ENCODE peak calls at places on chromosomes 6 and 20, in four cellular contexts. X is astrocyte of the spinal cord, S is progenitor cell of endocrine pancreas, F is WTC11. W is an unnamed sample.

GRCh38 chr20:38670786-38671185 is 53.5 kb upstream of the SLC32A1 start:
- DNase-seq in X (no peak), F (no peak), S (no peak), W (no peak)

GRCh38 chr20:35088231-35088794 is 4.3 kb downstream of the TRPC4AP start:
- DNase-seq in F (no peak), X (no peak), S (no peak), W (no peak)

GRCh38 chr20:31842471-31843157 is 2.8 kb downstream of the FOXS1 start:
- DNase-seq in X (peak; percentile 81), F (no peak), S (no peak), W (peak; percentile 45)

GRCh38 chr6:37565267-37566208 is 65.8 kb upstream of the CCDC167 start:
- DNase-seq in X (no peak), S (peak; percentile 45), F (peak; percentile 79), W (no peak)

GRCh38 chr20:58075980-58076749 is 152.3 kb downstream of the ANKRD60 start:
- DNase-seq in X (peak; percentile 27), S (no peak), F (no peak), W (no peak)

GRCh38 chr6:158018370-158018771 is 36.7 kb downstream of the SYNJ2 start:
- DNase-seq in X (no peak), S (no peak), F (no peak), W (no peak)

GRCh38 chr6:107600936-107601335 is 111.0 kb downstream of the SOBP start:
- DNase-seq in F (peak; percentile 58), S (no peak), X (peak; percentile 62), W (peak; percentile 80)

GRCh38 chr6:110522427-110522826 is 46.0 kb upstream of the SLC22A16 start:
- DNase-seq in F (no peak), X (no peak), S (no peak), W (no peak)

GRCh38 chr6:154893927-154894326 is 101.2 kb upstream of the TIAM2 start:
- DNase-seq in X (peak; percentile 33), F (no peak), S (no peak), W (no peak)

DNA sequence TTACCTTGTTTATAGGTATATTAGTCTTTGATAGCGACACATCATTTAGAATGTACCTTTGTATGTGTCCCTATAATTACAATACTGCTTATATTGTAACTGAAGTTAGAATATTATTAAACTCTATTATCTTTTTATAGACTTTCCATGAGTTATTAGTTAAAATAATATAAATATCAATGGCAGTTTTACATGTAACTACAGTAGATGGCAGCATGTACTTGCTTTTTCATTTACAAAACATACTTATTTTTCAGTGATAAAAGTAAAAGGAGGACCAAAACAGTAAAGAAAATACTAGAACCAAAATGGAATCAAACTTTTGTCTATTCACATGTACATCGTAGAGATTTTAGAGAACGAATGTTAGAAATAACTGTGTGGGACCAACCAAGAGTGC is 364.3 kb downstream of the RIMS1 start:
- DNase-seq in F (no peak), S (no peak), X (no peak), W (no peak)
- TF ChIP-seq CTCF in F (no peak), S (no peak), X (no peak), W (no peak)

GRCh38 chr6:10412948-10413849 is 1.7 kb downstream of the TFAP2A start:
- DNase-seq in X (no peak), F (peak; percentile 66), S (no peak), W (no peak)

GRCh38 chr6:10412165-10412947 is 2.5 kb downstream of the TFAP2A start:
- DNase-seq in S (no peak), X (peak; percentile 46), F (peak; percentile 79), W (peak; percentile 2)

GRCh38 chr6:10414766-10415592 is at the start of gene TFAP2A:
- DNase-seq in S (no peak), X (no peak), F (peak; percentile 70), W (no peak)

GRCh38 chr6:10415593-10416480 is 963 bp upstream of the TFAP2A start:
- DNase-seq in X (no peak), S (no peak), F (no peak), W (no peak)

DNA sequence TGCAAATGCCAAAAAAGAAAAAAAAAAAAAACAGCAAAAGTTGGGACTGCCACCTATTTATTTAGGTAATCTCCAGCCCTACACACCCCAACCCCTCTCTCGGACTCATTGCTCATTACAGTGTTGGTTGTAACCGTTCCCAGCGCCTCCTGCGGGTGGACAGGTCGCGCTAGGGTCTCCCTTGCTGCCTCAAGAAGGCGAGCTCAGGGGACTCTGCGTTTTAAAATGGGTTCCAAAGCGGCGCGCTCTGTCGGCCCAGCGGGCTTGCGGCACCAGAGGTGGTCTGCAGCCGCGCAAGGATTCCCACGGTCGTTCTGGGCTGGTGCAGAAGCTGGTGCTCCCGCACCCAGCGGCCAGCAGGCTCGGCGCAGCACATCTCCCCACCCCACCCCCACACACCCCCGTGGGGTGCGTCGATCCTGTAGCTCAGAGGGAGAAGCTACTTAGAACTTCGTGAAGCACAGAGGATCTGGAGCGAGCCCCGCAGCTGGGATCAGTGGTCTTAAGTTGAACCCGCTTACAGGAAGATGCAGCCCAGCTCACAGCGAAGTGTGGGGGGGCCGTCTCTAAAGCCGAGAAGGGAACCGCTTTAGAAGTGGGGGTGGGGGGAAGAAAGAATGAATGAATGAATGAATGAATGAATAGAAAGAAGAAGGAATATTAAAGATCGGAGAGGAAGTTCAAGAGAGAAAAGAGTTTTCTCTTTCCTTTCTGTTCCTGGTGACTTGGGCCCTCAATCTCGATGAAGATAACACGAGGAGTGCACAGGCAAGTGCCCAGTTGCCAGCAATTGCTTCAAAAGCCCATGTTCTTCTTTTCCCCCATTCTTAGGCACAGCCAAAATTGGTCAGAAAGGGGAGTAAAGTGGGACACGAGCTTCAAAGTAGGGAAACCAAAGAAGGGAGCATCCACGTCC is 766 bp downstream of the TFAP2A start:
- DNase-seq in X (no peak), S (no peak), F (peak; percentile 46), W (no peak)
- TF ChIP-seq CTCF in X (no peak), S (peak; percentile 8), F (no peak), W (peak; percentile 5)

GRCh38 chr6:82712826-82713225 is 349.2 kb downstream of the TPBG start:
- DNase-seq in S (no peak), F (no peak), X (no peak), W (no peak)
- TF ChIP-seq CTCF in S (peak; percentile 60), F (peak; percentile 45), X (peak; percentile 31), W (no peak)

GRCh38 chr6:66179363-66179762 is 472.3 kb upstream of the EYS start:
- DNase-seq in X (no peak), S (no peak), F (no peak), W (peak; percentile 6)
- TF ChIP-seq CTCF in X (no peak), S (no peak), F (no peak), W (no peak)

GRCh38 chr20:12170406-12170805 is 252.7 kb downstream of the BTBD3 start:
- DNase-seq in X (no peak), F (no peak), S (no peak), W (no peak)

GRCh38 chr20:12171927-12172581 is 254.4 kb downstream of the BTBD3 start:
- DNase-seq in S (no peak), F (no peak), X (peak; percentile 88), W (peak; percentile 93)

DNA sequence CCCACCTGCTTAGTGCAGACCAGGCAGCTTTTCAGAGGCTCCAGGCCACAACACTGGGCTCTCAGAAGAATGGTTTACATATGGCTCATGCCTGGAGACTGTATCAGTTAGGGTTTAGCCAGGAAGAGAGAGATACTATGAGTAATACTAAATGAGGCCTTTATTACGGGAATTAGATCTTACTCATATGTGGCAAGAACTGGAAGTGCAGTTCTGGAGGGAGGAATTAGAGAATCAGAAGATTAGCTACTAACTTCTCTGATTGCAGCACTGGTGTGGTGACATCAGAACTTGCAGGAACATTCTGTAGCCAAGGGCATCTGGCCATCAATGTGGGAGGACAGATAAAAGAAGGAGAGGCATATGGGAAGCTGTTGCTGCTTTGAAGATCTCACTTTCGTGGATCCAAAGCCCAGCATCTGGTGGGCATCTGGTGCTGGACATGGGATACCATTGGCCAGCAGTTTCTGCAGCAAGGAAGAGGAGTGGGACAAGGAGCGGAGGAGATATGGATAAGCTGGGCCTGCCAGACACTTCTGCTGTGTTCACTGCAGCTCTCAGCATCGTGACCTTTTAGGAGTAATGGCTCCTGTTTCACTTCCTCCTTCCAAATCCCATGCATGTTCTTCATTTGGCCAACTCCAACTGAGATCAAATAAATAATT is 248.5 kb downstream of the BTBD3 start:
- DNase-seq in S (no peak), F (no peak), X (peak; percentile 92), W (peak; percentile 68)
- TF ChIP-seq CTCF in S (no peak), F (no peak), X (no peak), W (peak; percentile 29)

GRCh38 chr6:30942338-30943060 is 1.7 kb downstream of the MUCL3 start:
- DNase-seq in F (peak; percentile 98), X (peak; percentile 71), S (peak; percentile 65), W (peak; percentile 42)
- TF ChIP-seq CTCF in F (peak; percentile 36), X (peak; percentile 64), S (peak; percentile 53), W (peak; percentile 57)

GRCh38 chr20:54981181-54981580 is 505.8 kb downstream of the DOK5 start:
- DNase-seq in X (no peak), F (no peak), S (no peak), W (no peak)

GRCh38 chr20:54985100-54985499 is 509.7 kb downstream of the DOK5 start:
- DNase-seq in X (no peak), F (no peak), S (no peak), W (no peak)

GRCh38 chr20:54984104-54984448 is 508.7 kb downstream of the DOK5 start:
- DNase-seq in S (no peak), X (no peak), F (no peak), W (no peak)

DNA sequence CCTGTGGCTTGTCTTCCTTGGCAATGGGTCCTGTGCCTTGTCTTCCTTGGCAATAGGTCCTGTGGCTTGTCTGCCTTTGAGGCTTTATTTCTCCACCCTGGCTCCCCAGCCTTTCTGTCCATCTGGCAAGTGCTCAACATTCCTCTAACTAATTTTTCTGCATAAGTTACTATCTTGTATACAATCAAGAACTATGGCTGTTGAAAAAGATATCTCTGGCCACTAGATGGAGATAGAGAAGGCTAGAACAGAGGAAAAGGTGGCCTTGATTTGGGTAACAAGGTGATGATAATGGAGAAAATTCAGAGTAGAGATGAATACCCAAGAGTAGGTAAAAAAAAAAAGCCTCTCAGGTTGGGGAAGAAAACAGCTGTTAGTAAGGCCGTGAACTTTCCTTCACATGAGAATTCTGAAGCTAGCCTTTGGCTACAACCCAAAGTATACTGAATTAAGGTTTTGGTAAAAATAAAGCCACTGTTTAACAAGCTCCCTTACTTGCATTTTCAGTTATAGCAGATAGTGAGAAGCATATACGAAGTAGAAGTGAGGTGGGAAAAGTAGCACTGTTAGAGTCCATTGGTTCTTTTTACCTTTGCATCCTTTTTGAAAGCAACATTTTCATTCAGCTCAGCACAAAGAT is 505.0 kb downstream of the DOK5 start:
- DNase-seq in S (no peak), X (peak; percentile 1), F (no peak), W (peak; percentile 24)
- TF ChIP-seq CTCF in S (peak; percentile 62), X (peak; percentile 31), F (no peak), W (peak; percentile 55)